ENCODE peak calls at places on chromosomes 3 and 15, in six cellular contexts. H, U, O, W, X and P are unnamed samples.

GRCh38 chr3:34155666-34156065 is 357.2 kb downstream of the PDCD6IP start:
- DNase-seq in H (no peak), U (no peak), X (no peak), W (no peak), O (no peak), P (no peak)

GRCh38 chr3:18080198-18080689 is 337.8 kb upstream of the TBC1D5 start:
- DNase-seq in H (no peak), W (no peak), U (peak), X (no peak), O (no peak), P (peak)

GRCh38 chr3:13041113-13041776 is 32.0 kb downstream of the IQSEC1 start:
- DNase-seq in H (no peak), W (no peak), X (no peak), O (no peak), U (no peak), P (no peak)

GRCh38 chr3:52153389-52154096 is 680 bp downstream of the POC1A start:
- DNase-seq in X (peak), W (peak), U (peak), H (no peak), O (peak), P (peak)

GRCh38 chr3:195175076-195175475 is 95.9 kb downstream of the XXYLT1 start:
- DNase-seq in W (no peak), X (no peak), U (no peak), H (no peak), O (no peak), P (no peak)

GRCh38 chr3:46021516-46021915 is 5.8 kb downstream of the XCR1 start:
- DNase-seq in H (no peak), U (no peak), O (no peak), W (peak), X (no peak), P (no peak)

GRCh38 chr3:196835081-196835480 is 32.6 kb upstream of the SENP5 start:
- DNase-seq in X (no peak), W (no peak), O (no peak), H (no peak), U (no peak), P (no peak)

GRCh38 chr3:170589113-170589512 is 3.2 kb upstream of the SLC7A14 start:
- DNase-seq in U (no peak), X (no peak), H (no peak), O (no peak), W (no peak), P (no peak)

GRCh38 chr3:165507060-165507459 is 310.9 kb upstream of the SLITRK3 start:
- DNase-seq in W (no peak), H (no peak), X (no peak), O (no peak), U (no peak), P (no peak)

GRCh38 chr3:20564966-20565365 is 379.0 kb upstream of the SGO1 start:
- DNase-seq in O (no peak), U (no peak), H (no peak), W (no peak), X (no peak), P (no peak)

GRCh38 chr3:175338775-175339535 is 479.8 kb downstream of the NAALADL2 start:
- DNase-seq in U (peak), O (peak), H (no peak), X (peak), W (peak), P (peak)

GRCh38 chr3:57852896-57853295 is 96.8 kb downstream of the SLMAP start:
- DNase-seq in X (no peak), W (no peak), U (peak), O (no peak), H (no peak), P (peak)

GRCh38 chr3:176554791-176555330 is 642.4 kb downstream of the TBL1XR1 start:
- DNase-seq in U (no peak), X (peak), O (no peak), W (no peak), H (no peak), P (no peak)

GRCh38 chr3:174937488-174937887 is 78.4 kb downstream of the NAALADL2 start:
- DNase-seq in O (no peak), H (no peak), U (peak), W (no peak), X (peak), P (peak)

GRCh38 chr3:30626443-30627181 is 20.2 kb downstream of the TGFBR2 start:
- DNase-seq in O (no peak), H (no peak), X (no peak), W (no peak), U (peak), P (peak)

GRCh38 chr3:149535395-149535685 is 60.8 kb downstream of the TM4SF4 start:
- DNase-seq in H (no peak), O (no peak), U (no peak), X (no peak), W (no peak), P (no peak)
- H4K91ac ChIP-seq in H (no peak), O (no peak), U (no peak), X (no peak), W (no peak), P (no peak)

GRCh38 chr3:65638301-65638700 is 400.4 kb downstream of the MAGI1 start:
- DNase-seq in O (no peak), X (no peak), U (no peak), H (no peak), W (no peak), P (no peak)

GRCh38 chr3:65639444-65639843 is 399.3 kb downstream of the MAGI1 start:
- DNase-seq in O (no peak), X (no peak), U (no peak), H (no peak), W (no peak), P (no peak)

GRCh38 chr3:65635661-65636060 is 403.1 kb downstream of the MAGI1 start:
- DNase-seq in U (no peak), H (no peak), O (no peak), X (no peak), W (no peak), P (no peak)

GRCh38 chr3:65633018-65633417 is 405.7 kb downstream of the MAGI1 start:
- DNase-seq in O (no peak), U (no peak), X (no peak), H (no peak), W (no peak), P (peak)

GRCh38 chr3:65636326-65636725 is 402.4 kb downstream of the MAGI1 start:
- DNase-seq in O (no peak), H (no peak), W (no peak), X (no peak), U (no peak), P (no peak)
- H4K91ac ChIP-seq in O (no peak), H (no peak), W (no peak), X (no peak), U (no peak), P (no peak)

DNA sequence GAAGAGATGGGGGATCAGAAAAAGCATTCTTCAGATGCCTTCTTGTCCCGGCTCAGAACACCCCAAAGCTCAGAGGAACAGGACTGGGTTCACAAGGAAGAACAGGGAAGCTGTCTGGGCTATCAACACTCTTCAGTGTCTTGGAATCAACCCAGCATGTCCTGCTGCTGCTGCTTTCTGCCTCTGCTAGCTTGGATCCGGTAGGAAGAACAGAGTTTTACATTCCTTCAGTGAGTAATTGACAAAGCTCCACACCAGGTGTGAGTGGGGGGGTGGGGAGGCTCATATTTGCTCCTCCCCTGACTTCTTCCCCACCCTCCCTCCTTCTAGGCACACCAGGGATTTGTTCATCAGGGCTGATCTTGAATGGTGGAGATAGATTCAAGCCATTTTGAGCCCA is 13.1 kb upstream of the ETV5 start:
- DNase-seq in X (peak), H (no peak), W (peak), U (no peak), O (peak), P (no peak)
- H4K91ac ChIP-seq in X (no peak), H (no peak), W (no peak), U (no peak), O (no peak), P (no peak)

GRCh38 chr3:171760475-171760874 is 49.8 kb downstream of the PLD1 start:
- DNase-seq in U (no peak), X (no peak), H (no peak), O (no peak), W (no peak), P (no peak)

GRCh38 chr3:171768281-171768925 is 41.9 kb downstream of the PLD1 start:
- DNase-seq in W (no peak), O (no peak), U (no peak), X (no peak), H (no peak), P (no peak)

GRCh38 chr3:171763392-171763791 is 46.9 kb downstream of the PLD1 start:
- DNase-seq in X (no peak), U (no peak), W (no peak), O (no peak), H (no peak), P (no peak)

GRCh38 chr3:171770689-171771620 is 39.3 kb downstream of the PLD1 start:
- DNase-seq in W (no peak), X (peak), H (no peak), U (peak), O (peak), P (peak)

DNA sequence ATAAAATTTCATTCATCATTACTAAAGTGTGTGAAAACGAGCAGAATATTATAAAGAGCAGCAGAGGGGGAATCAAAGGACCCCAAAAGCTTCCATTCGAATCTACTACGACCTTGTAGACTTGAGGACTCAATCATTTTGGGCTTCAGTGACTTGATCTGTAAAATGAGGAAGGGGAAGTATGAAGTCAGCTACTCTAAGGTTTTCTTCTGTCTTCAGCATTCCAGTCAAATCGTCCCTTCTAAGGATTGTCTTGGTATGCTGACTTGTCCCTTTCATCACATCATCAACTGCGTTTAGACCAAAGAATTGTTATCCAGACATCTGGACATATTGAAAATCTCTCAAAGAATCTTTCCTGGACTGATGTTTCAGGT is 44.8 kb downstream of the PLD1 start:
- DNase-seq in O (no peak), X (no peak), H (no peak), U (no peak), W (no peak), P (no peak)
- H4K91ac ChIP-seq in O (no peak), X (no peak), H (no peak), U (no peak), W (no peak), P (no peak)

DNA sequence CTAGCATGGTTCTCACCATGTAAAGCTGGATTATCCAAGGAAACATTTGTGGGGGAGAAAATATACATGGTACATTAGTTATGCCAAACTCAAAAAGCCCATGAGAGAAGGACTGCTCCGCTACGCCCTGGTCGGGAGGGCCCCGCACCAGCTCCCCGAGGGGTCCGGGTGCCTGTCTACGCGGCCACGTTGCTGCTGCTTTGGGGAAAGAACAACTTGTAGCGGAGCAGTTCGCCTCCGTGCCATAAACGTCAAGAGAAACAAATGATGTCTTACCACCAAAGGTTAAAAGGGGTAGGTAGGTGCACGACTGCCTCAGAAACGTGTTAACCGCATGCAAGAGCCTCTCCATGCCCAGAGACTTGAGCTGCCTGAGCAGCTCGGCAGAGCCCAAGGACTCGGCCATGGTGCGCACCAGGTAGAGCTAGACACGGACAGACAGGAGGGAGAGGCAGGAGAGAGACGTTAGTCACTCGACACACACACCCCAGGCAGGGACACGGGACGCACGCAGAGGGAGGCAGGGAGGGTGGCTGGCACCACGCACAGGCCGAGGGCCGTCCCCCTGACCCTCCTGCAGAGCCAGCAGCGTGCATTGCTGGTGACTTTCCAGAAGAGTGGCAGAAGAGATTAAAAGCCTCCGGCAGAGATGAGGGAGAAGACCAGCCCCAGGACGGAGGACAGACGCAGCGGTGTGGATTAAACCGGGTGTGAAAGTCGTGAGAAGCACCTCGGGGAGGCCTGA is 63.4 kb downstream of the CYFIP1 start:
- DNase-seq in U (no peak), O (no peak), X (no peak), H (no peak), W (no peak), P (no peak)
- H4K91ac ChIP-seq in U (no peak), O (no peak), X (no peak), H (no peak), W (no peak), P (no peak)

DNA sequence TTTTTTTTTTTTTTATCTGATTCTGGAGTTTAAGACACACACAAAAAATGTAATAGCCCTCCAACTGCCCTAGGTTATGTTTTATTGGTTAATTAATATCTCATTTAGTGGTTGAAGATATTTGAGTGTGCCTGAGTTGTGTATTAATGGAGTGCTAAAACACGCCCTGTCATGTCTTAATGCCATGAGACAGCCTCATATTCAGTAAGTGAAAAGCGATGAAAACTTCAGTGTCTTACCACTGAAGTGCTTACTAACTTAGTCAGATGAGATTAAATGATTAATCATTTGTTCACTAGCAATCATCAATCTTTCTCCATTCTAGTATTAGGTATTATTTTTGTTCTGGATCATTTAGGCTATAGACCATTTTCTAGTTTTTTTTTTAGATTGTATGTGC is 544.7 kb upstream of the ROBO2 start:
- DNase-seq in X (no peak), O (no peak), W (no peak), U (no peak), H (no peak), P (no peak)
- H4K91ac ChIP-seq in X (no peak), O (no peak), W (no peak), U (no peak), H (no peak), P (no peak)

GRCh38 chr3:147000274-147000673 is 395.1 kb upstream of the PLSCR5 start:
- DNase-seq in U (no peak), H (no peak), W (no peak), O (no peak), X (no peak), P (no peak)
- H4K91ac ChIP-seq in U (no peak), H (no peak), W (no peak), O (no peak), X (no peak), P (no peak)